ENCODE peak calls at places on chromosomes 7 and 10, in five cellular contexts. E, T, H, G and N are unnamed samples.

GRCh38 chr10:77881222-77881621 is 45.3 kb downstream of the DLG5 start:
- DNase-seq in T (no peak), G (no peak), H (no peak), E (no peak), N (no peak)

GRCh38 chr7:2993868-2994267 is 49.8 kb downstream of the CARD11 start:
- DNase-seq in G (no peak), T (peak), E (no peak), H (no peak), N (no peak)

GRCh38 chr7:73742753-73743641 is 4.4 kb upstream of the ABHD11 start:
- DNase-seq in E (no peak), H (peak), G (peak), T (peak), N (no peak)

GRCh38 chr7:155457544-155458316 is at the start of gene EN2:
- DNase-seq in E (no peak), H (no peak), G (peak), T (no peak), N (no peak)

GRCh38 chr7:151117565-151117964 is 31.3 kb downstream of the AGAP3 start:
- DNase-seq in G (no peak), H (no peak), T (no peak), E (no peak), N (no peak)

GRCh38 chr10:102997998-102998397 is 79.9 kb downstream of the CNNM2 start:
- DNase-seq in T (no peak), H (no peak), G (no peak), E (no peak), N (no peak)

GRCh38 chr10:97708976-97709745 is 4.4 kb upstream of the MARVELD1 start:
- DNase-seq in E (peak), G (peak), H (no peak), T (peak), N (peak)

GRCh38 chr7:41438919-41439882 is 263.7 kb downstream of the INHBA start:
- DNase-seq in G (peak), T (no peak), H (no peak), E (no peak), N (no peak)

GRCh38 chr10:129344956-129345355 is 122.1 kb upstream of the MGMT start:
- DNase-seq in H (no peak), G (no peak), T (no peak), E (no peak), N (no peak)

GRCh38 chr10:101464082-101464481 is 110.1 kb downstream of the BTRC start:
- DNase-seq in T (no peak), G (no peak), E (no peak), H (no peak), N (no peak)

GRCh38 chr7:135441791-135442190 is 68.1 kb downstream of the CNOT4 start:
- DNase-seq in T (no peak), E (no peak), H (peak), G (no peak), N (no peak)

GRCh38 chr10:49174926-49175500 is 13.2 kb downstream of the TMEM273 start:
- DNase-seq in H (no peak), E (no peak), G (no peak), T (no peak), N (no peak)

GRCh38 chr10:29646238-29646902 is 11.6 kb upstream of the SVIL start:
- DNase-seq in E (no peak), G (peak), T (no peak), H (no peak), N (no peak)

GRCh38 chr7:133315332-133316040 is 62.6 kb downstream of the EXOC4 start:
- DNase-seq in T (no peak), G (no peak), E (no peak), H (no peak), N (no peak)

GRCh38 chr7:145269418-145270161 is 433.7 kb upstream of the TPK1 start:
- DNase-seq in G (no peak), T (no peak), H (no peak), E (no peak), N (no peak)

GRCh38 chr7:44185729-44186128 is 3.5 kb downstream of the GCK start:
- DNase-seq in H (no peak), T (no peak), E (no peak), G (no peak), N (no peak)

GRCh38 chr10:14822879-14823755 is 14.7 kb downstream of the CDNF start:
- DNase-seq in G (no peak), E (peak), T (no peak), H (peak), N (peak)

GRCh38 chr10:96390460-96390864 is 31.7 kb upstream of the OPALIN start:
- DNase-seq in G (no peak), H (no peak), T (peak), E (peak), N (peak)